ENCODE peak calls at places on chromosomes 16 and 17, in ten cellular contexts. C is left ventricle myocardium superior; R is activated CD8-positive, alpha-beta memory T cell treated with anti-CD3 and anti-CD28 coated beads, Interleukin-2, amount 10 ng/mL, durations not matched to agents 7 days and 5 days; F is GM12878; I is gastrocnemius medialis; E is body of pancreas; V is SK-N-SH treated with all-trans-retinoic acid at 6 μM for 48 hours; W is mucosa of descending colon; J is activated naive CD8-positive, alpha-beta T cell treated with anti-CD3 and anti-CD28 coated beads, Interleukin-2, amount 50 U/mL, for 24 hours; M is effector memory CD8-positive, alpha-beta T cell. O is an unnamed sample.

GRCh38 chr17:58382108-58382884 is 30.3 kb upstream of the SUPT4H1 start:
- ATAC-seq in C (no peak), R (peak), F (peak), I (no peak), E (no peak), V (no peak), W (peak), J (peak), M (peak), O (peak)

GRCh38 chr16:88810868-88811599 is 694 bp downstream of the APRT start:
- ATAC-seq in C (peak), R (peak), F (peak), I (peak), E (peak), V (peak), W (peak), J (peak), M (peak), O (peak)

GRCh38 chr16:55479560-55480197 is 681 bp downstream of the MMP2 start:
- ATAC-seq in C (no peak), R (no peak), F (no peak), I (no peak), E (no peak), V (peak), W (no peak), J (no peak), M (no peak), O (no peak)

GRCh38 chr16:50743575-50744225 is 1.8 kb downstream of the CYLD start:
- ATAC-seq in C (no peak), R (no peak), F (no peak), I (no peak), E (no peak), V (no peak), W (no peak), J (no peak), M (no peak), O (no peak)

GRCh38 chr16:31477220-31478216 is 5.4 kb upstream of the SLC5A2 start:
- ATAC-seq in C (no peak), R (peak), F (peak), I (no peak), E (peak), V (no peak), W (peak), J (peak), M (peak), O (peak)

GRCh38 chr17:8956521-8956920 is 9.0 kb downstream of the PIK3R5 start:
- ATAC-seq in C (no peak), R (peak), F (peak), I (no peak), E (no peak), V (no peak), W (no peak), J (peak), M (no peak), O (peak)

GRCh38 chr16:13999071-13999894 is 71.8 kb upstream of the MRTFB start:
- ATAC-seq in C (peak), R (no peak), F (peak), I (no peak), E (no peak), V (no peak), W (no peak), J (no peak), M (no peak), O (no peak)

GRCh38 chr17:77434136-77435114 is 293.7 kb downstream of the SEC14L1 start:
- ATAC-seq in C (no peak), R (no peak), F (no peak), I (no peak), E (no peak), V (no peak), W (no peak), J (peak), M (no peak), O (peak)

GRCh38 chr17:6948562-6948961 is 47.3 kb upstream of the ALOX12 start:
- ATAC-seq in C (no peak), R (no peak), F (no peak), I (no peak), E (no peak), V (no peak), W (no peak), J (peak), M (no peak), O (peak)